ENCODE peak calls at places on chromosome 12, in nine cellular contexts. B is tibial nerve, A is iPS DF 6.9, T is brain microvascular endothelial cell, D is fibroblast of lung, Z is heart left ventricle, O is cardiac fibroblast, U is AG10803, W is lower leg skin. M is an unnamed sample.

GRCh38 chr12:62164036-62164435 is 96.2 kb upstream of the USP15 start:
- DNase-seq in A (no peak), Z (no peak), T (no peak), U (peak; percentile 43), B (no peak), O (no peak), D (peak; percentile 14), W (peak; percentile 18), M (no peak)

GRCh38 chr12:121582583-121583333 is 1.9 kb upstream of the KDM2B start:
- DNase-seq in D (no peak), B (no peak), U (no peak), A (peak; percentile 90), W (no peak), Z (no peak), T (no peak), O (peak; percentile 39), M (no peak)

GRCh38 chr12:116539905-116540482 is 19.2 kb upstream of the MAP1LC3B2 start:
- DNase-seq in O (peak; percentile 80), A (no peak), U (peak; percentile 84), B (no peak), W (peak; percentile 62), T (peak; percentile 30), Z (no peak), D (peak; percentile 74), M (no peak)

GRCh38 chr12:91877461-91878230 is 268.0 kb downstream of the BTG1 start:
- DNase-seq in U (no peak), W (no peak), A (no peak), Z (no peak), D (no peak), O (no peak), B (no peak), T (no peak), M (no peak)

GRCh38 chr12:6264402-6265037 is 46.0 kb upstream of the PLEKHG6 start:
- DNase-seq in U (no peak), W (no peak), D (no peak), Z (no peak), T (no peak), B (no peak), A (no peak), O (no peak), M (no peak)

GRCh38 chr12:94553130-94553519 is 93.5 kb upstream of the CEP83 start:
- DNase-seq in D (peak; percentile 82), A (no peak), O (peak; percentile 85), W (no peak), Z (no peak), B (no peak), U (peak; percentile 59), T (peak; percentile 91), M (peak; percentile 27)

GRCh38 chr12:32312049-32312670 is 87.2 kb upstream of the FGD4 start:
- DNase-seq in D (peak; percentile 84), A (peak; percentile 9), U (peak; percentile 80), W (no peak), B (no peak), Z (no peak), O (peak; percentile 87), T (peak; percentile 14), M (peak; percentile 60)

GRCh38 chr12:43402431-43402830 is 149.6 kb downstream of the ADAMTS20 start:
- DNase-seq in W (no peak), T (no peak), B (no peak), D (no peak), U (no peak), Z (no peak), A (no peak), O (no peak), M (no peak)

GRCh38 chr12:125070661-125071390 is 5.6 kb downstream of the AACS start:
- DNase-seq in D (no peak), T (no peak), Z (no peak), W (no peak), O (no peak), A (no peak), B (no peak), U (no peak), M (no peak)

DNA sequence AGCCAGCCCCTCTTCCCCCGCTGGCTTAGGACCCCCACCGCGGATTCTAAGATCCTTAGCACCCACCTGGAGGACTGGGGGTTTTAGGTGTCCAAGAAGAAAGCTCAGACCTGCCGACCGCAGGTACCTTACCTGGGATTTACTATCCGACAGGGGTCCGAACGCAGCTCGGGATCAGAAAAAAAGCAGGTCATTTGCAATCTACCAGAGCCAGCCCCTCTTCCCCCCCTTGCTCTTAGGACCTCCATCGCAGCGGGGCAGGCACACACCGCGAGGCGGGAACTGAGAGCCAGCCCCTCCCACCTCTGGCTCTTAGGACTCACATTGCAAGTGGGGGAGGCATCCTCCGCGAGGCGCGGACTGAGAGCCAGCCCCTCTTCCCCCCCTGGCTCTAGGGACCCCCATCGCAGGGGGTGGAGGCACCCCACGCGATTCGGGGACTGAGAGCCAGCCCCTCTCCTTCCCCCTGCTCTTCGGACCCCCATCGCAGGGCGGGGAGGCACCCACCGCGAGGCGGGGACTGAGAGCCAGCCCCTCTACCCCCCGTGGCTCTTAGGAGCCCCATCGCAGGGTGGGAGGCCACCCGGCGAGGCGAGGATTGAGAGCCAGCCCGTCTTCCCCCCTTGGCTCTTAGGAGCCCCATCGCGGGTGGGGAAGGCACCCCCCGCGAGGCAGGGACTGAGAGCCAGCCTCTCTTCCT is 45.3 kb downstream of the DDX11 start:
- DNase-seq in A (peak; percentile 39), U (no peak), D (peak; percentile 10), T (no peak), B (no peak), Z (peak; percentile 61), W (no peak), O (peak; percentile 6), M (peak; percentile 66)
- H3K4me3 ChIP-seq in A (peak overlapping the region; percentile 50), U (no peak overlapping the region), D (no peak overlapping the region), T (no peak overlapping the region), B (peak overlapping the region; percentile 51), Z (peak overlapping the region; percentile 34), W (no peak overlapping the region), O (no peak overlapping the region), M (peak overlapping the region; percentile 67)

GRCh38 chr12:5135126-5135525 is 91.4 kb downstream of the KCNA5 start:
- DNase-seq in U (peak; percentile 25), O (no peak), T (no peak), A (no peak), W (no peak), B (no peak), D (no peak), Z (no peak), M (no peak)

GRCh38 chr12:5138845-5139244 is 95.2 kb downstream of the KCNA5 start:
- DNase-seq in U (peak; percentile 72), Z (no peak), O (no peak), D (peak; percentile 39), W (no peak), A (no peak), T (peak; percentile 35), B (no peak), M (no peak)

GRCh38 chr12:5140190-5140589 is 96.5 kb downstream of the KCNA5 start:
- DNase-seq in U (no peak), D (no peak), A (no peak), O (no peak), B (no peak), Z (no peak), W (no peak), T (no peak), M (no peak)

GRCh38 chr12:5138256-5138655 is 94.6 kb downstream of the KCNA5 start:
- DNase-seq in A (no peak), T (no peak), W (no peak), Z (no peak), B (no peak), O (no peak), U (peak; percentile 76), D (no peak), M (no peak)

GRCh38 chr12:5139751-5140150 is 96.1 kb downstream of the KCNA5 start:
- DNase-seq in Z (no peak), W (no peak), D (no peak), U (no peak), O (no peak), T (no peak), B (no peak), A (no peak), M (no peak)
- H3K4me3 ChIP-seq in Z (no peak overlapping the region), W (no peak overlapping the region), D (no peak overlapping the region), U (no peak overlapping the region), O (no peak overlapping the region), T (no peak overlapping the region), B (no peak overlapping the region), A (no peak overlapping the region), M (no peak overlapping the region)

GRCh38 chr12:7872565-7873304 is at the start of gene SLC2A14:
- DNase-seq in O (no peak), U (no peak), D (no peak), B (no peak), Z (no peak), A (no peak), T (no peak), W (no peak), M (no peak)
- H3K4me3 ChIP-seq in O (peak within 1 kb of the TSS; percentile 13), U (no peak within 1 kb of the TSS), D (no peak within 1 kb of the TSS), B (peak within 1 kb of the TSS; percentile 33), Z (peak within 1 kb of the TSS; percentile 30), A (peak within 1 kb of the TSS; percentile 3), T (peak within 1 kb of the TSS; percentile 24), W (no peak within 1 kb of the TSS), M (no peak within 1 kb of the TSS)

DNA sequence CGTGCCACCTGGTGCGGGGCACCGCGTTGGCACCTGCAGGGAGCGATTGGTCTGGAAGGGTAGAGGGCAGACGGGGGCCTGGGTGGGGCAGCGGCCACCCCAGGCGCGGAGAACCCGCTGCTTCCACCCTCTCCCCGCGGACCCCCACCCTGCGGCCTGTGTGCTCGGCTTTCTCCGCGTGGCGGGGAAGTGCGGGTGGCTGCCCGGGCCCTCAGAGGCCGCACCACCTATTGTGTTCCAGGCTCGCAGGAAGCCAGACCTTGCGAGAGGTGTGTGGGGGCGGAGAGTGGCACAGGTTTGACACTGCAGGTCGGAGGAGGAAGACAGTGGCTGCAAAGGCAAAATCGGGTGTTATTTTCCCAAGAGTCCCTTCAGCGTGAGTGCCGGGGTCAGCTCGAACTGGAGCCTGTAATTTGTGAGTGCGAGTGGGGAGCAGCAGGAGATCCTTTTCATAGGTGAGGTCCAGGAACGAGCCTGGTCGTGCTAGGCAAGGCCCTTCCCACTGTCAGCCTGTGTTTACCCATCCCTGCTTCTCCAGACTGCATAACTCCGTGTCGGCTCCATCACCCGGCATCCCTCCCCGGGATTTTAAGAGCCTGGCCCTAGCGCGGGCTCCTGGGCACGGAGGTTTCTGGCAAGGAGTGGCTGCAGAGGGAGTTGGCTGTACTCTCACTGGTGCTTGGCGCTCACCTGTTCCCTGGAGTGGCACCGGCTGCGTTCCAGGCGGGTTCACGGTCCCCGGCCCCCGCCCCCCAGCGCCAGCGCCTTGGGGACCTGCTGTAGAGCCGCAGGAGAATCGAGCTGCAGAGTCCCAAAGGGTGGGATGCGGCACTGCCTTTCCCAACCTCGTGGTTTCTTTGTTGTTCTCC is 930 bp downstream of the TBC1D30 start:
- DNase-seq in B (no peak), Z (no peak), A (no peak), U (no peak), W (no peak), O (no peak), T (no peak), D (no peak), M (no peak)
- H3K4me3 ChIP-seq in B (peak overlapping the region; percentile 53), Z (peak overlapping the region; percentile 53), A (peak overlapping the region; percentile 27), U (no peak overlapping the region), W (no peak overlapping the region), O (no peak overlapping the region), T (no peak overlapping the region), D (no peak overlapping the region), M (peak overlapping the region; percentile 60)

M was measured in SJCRH30.